ENCODE peak calls at places on chromosome 12, in eight cellular contexts. One of them, this sample, is unnamed.

GRCh38 chr12:76236640-76237039 is 111.6 kb downstream of the BBS10 start:
- DNase-seq in psoas muscle: no peak
- DNase-seq in GM23338: no peak
- DNase-seq in tibial nerve: no peak
- DNase-seq in cardiac fibroblast: peak
- DNase-seq in left lung: no peak
- DNase-seq in cardiac muscle cell: no peak
- DNase-seq in A549: peak
- DNase-seq in this sample: peak

GRCh38 chr12:13436696-13437391 is 240.3 kb downstream of the EMP1 start:
- DNase-seq in psoas muscle: no peak
- DNase-seq in GM23338: no peak
- DNase-seq in tibial nerve: no peak
- DNase-seq in cardiac fibroblast: peak
- DNase-seq in left lung: no peak
- DNase-seq in cardiac muscle cell: peak
- DNase-seq in A549: peak
- DNase-seq in this sample: peak

GRCh38 chr12:26091837-26092236 is 33.0 kb downstream of the BHLHE41 start:
- DNase-seq in psoas muscle: no peak
- DNase-seq in GM23338: peak
- DNase-seq in tibial nerve: no peak
- DNase-seq in cardiac fibroblast: no peak
- DNase-seq in left lung: no peak
- DNase-seq in cardiac muscle cell: peak
- DNase-seq in A549: no peak
- DNase-seq in this sample: no peak

GRCh38 chr12:98420403-98420800 is 95.0 kb upstream of the TMPO start:
- DNase-seq in psoas muscle: no peak
- DNase-seq in GM23338: no peak
- DNase-seq in tibial nerve: no peak
- DNase-seq in cardiac fibroblast: no peak
- DNase-seq in left lung: no peak
- DNase-seq in cardiac muscle cell: no peak
- DNase-seq in A549: no peak
- DNase-seq in this sample: no peak

GRCh38 chr12:127411141-127411915 is 855.6 kb upstream of the TMEM132C start:
- DNase-seq in psoas muscle: no peak
- DNase-seq in GM23338: no peak
- DNase-seq in tibial nerve: no peak
- DNase-seq in cardiac fibroblast: no peak
- DNase-seq in left lung: no peak
- DNase-seq in cardiac muscle cell: no peak
- DNase-seq in A549: no peak
- DNase-seq in this sample: peak

GRCh38 chr12:47813491-47814196 is 6.1 kb downstream of the HDAC7 start:
- DNase-seq in psoas muscle: no peak
- DNase-seq in GM23338: peak
- DNase-seq in tibial nerve: no peak
- DNase-seq in cardiac fibroblast: peak
- DNase-seq in left lung: no peak
- DNase-seq in cardiac muscle cell: peak
- DNase-seq in A549: no peak
- DNase-seq in this sample: no peak

GRCh38 chr12:3329361-3329760 is 161.6 kb upstream of the PRMT8 start:
- DNase-seq in psoas muscle: peak
- DNase-seq in GM23338: no peak
- DNase-seq in tibial nerve: no peak
- DNase-seq in cardiac fibroblast: no peak
- DNase-seq in left lung: no peak
- DNase-seq in cardiac muscle cell: no peak
- DNase-seq in A549: no peak
- DNase-seq in this sample: no peak

GRCh38 chr12:90773526-90773925 is 181.4 kb downstream of the CCER1 start:
- DNase-seq in psoas muscle: no peak
- DNase-seq in GM23338: no peak
- DNase-seq in tibial nerve: no peak
- DNase-seq in cardiac fibroblast: peak
- DNase-seq in left lung: no peak
- DNase-seq in cardiac muscle cell: no peak
- DNase-seq in A549: no peak
- DNase-seq in this sample: no peak

GRCh38 chr12:32070370-32070769 is 36.3 kb upstream of the BICD1 start:
- DNase-seq in psoas muscle: no peak
- DNase-seq in GM23338: no peak
- DNase-seq in tibial nerve: no peak
- DNase-seq in cardiac fibroblast: peak
- DNase-seq in left lung: no peak
- DNase-seq in cardiac muscle cell: no peak
- DNase-seq in A549: no peak
- DNase-seq in this sample: no peak

GRCh38 chr12:49909826-49910225 is 6.1 kb upstream of the FAIM2 start:
- DNase-seq in psoas muscle: peak
- DNase-seq in GM23338: peak
- DNase-seq in tibial nerve: no peak
- DNase-seq in cardiac fibroblast: no peak
- DNase-seq in left lung: peak
- DNase-seq in cardiac muscle cell: peak
- DNase-seq in A549: no peak
- DNase-seq in this sample: peak

GRCh38 chr12:116259800-116260589 is 17.5 kb downstream of the MED13L start:
- DNase-seq in psoas muscle: no peak
- DNase-seq in GM23338: no peak
- DNase-seq in tibial nerve: no peak
- DNase-seq in cardiac fibroblast: no peak
- DNase-seq in left lung: no peak
- DNase-seq in cardiac muscle cell: no peak
- DNase-seq in A549: no peak
- DNase-seq in this sample: no peak

GRCh38 chr12:91889970-91890369 is 255.7 kb downstream of the BTG1 start:
- DNase-seq in psoas muscle: no peak
- DNase-seq in GM23338: no peak
- DNase-seq in tibial nerve: no peak
- DNase-seq in cardiac fibroblast: no peak
- DNase-seq in left lung: no peak
- DNase-seq in cardiac muscle cell: no peak
- DNase-seq in A549: no peak
- DNase-seq in this sample: no peak

GRCh38 chr12:21526721-21527345 is 737 bp downstream of the SPX start:
- DNase-seq in psoas muscle: no peak
- DNase-seq in GM23338: peak
- DNase-seq in tibial nerve: no peak
- DNase-seq in cardiac fibroblast: no peak
- DNase-seq in left lung: no peak
- DNase-seq in cardiac muscle cell: no peak
- DNase-seq in A549: no peak
- DNase-seq in this sample: peak

GRCh38 chr12:752673-753400 is 458 bp downstream of the WNK1 start:
- DNase-seq in psoas muscle: peak
- DNase-seq in GM23338: peak
- DNase-seq in tibial nerve: peak
- DNase-seq in cardiac fibroblast: peak
- DNase-seq in left lung: peak
- DNase-seq in cardiac muscle cell: peak
- DNase-seq in A549: peak
- DNase-seq in this sample: peak

GRCh38 chr12:21984375-21984774 is 43.1 kb upstream of the ABCC9 start:
- DNase-seq in psoas muscle: no peak
- DNase-seq in GM23338: no peak
- DNase-seq in tibial nerve: no peak
- DNase-seq in cardiac fibroblast: no peak
- DNase-seq in left lung: no peak
- DNase-seq in cardiac muscle cell: no peak
- DNase-seq in A549: no peak
- DNase-seq in this sample: no peak

GRCh38 chr12:96988919-96989318 is 81.9 kb downstream of the NEDD1 start:
- DNase-seq in psoas muscle: no peak
- DNase-seq in GM23338: no peak
- DNase-seq in tibial nerve: no peak
- DNase-seq in cardiac fibroblast: no peak
- DNase-seq in left lung: no peak
- DNase-seq in cardiac muscle cell: no peak
- DNase-seq in A549: no peak
- DNase-seq in this sample: no peak

GRCh38 chr12:47737936-47738335 is 12.6 kb upstream of the ENDOU start:
- DNase-seq in psoas muscle: no peak
- DNase-seq in GM23338: no peak
- DNase-seq in tibial nerve: no peak
- DNase-seq in cardiac fibroblast: no peak
- DNase-seq in left lung: no peak
- DNase-seq in cardiac muscle cell: no peak
- DNase-seq in A549: no peak
- DNase-seq in this sample: no peak

GRCh38 chr12:22190-22529 is 44.4 kb upstream of the IQSEC3 start:
- DNase-seq in psoas muscle: no peak
- DNase-seq in GM23338: no peak
- DNase-seq in tibial nerve: no peak
- DNase-seq in cardiac fibroblast: no peak
- DNase-seq in left lung: no peak
- DNase-seq in cardiac muscle cell: no peak
- DNase-seq in A549: no peak
- DNase-seq in this sample: no peak

GRCh38 chr12:44015333-44015941 is 179.6 kb downstream of the TMEM117 start:
- DNase-seq in psoas muscle: no peak
- DNase-seq in GM23338: peak
- DNase-seq in tibial nerve: no peak
- DNase-seq in cardiac fibroblast: peak
- DNase-seq in left lung: no peak
- DNase-seq in cardiac muscle cell: peak
- DNase-seq in A549: peak
- DNase-seq in this sample: peak
- TF ChIP-seq CTCF in psoas muscle: peak
- TF ChIP-seq CTCF in GM23338: peak
- TF ChIP-seq CTCF in tibial nerve: peak
- TF ChIP-seq CTCF in cardiac fibroblast: peak
- TF ChIP-seq CTCF in left lung: peak
- TF ChIP-seq CTCF in cardiac muscle cell: peak
- TF ChIP-seq CTCF in A549: peak
- TF ChIP-seq CTCF in this sample: peak

GRCh38 chr12:62435337-62436163 is 31.1 kb upstream of the MON2 start:
- DNase-seq in psoas muscle: peak
- DNase-seq in GM23338: peak
- DNase-seq in tibial nerve: peak
- DNase-seq in cardiac fibroblast: peak
- DNase-seq in left lung: peak
- DNase-seq in cardiac muscle cell: peak
- DNase-seq in A549: peak
- DNase-seq in this sample: peak
- TF ChIP-seq CTCF in psoas muscle: peak
- TF ChIP-seq CTCF in GM23338: peak
- TF ChIP-seq CTCF in tibial nerve: no peak
- TF ChIP-seq CTCF in cardiac fibroblast: peak
- TF ChIP-seq CTCF in left lung: peak
- TF ChIP-seq CTCF in cardiac muscle cell: peak
- TF ChIP-seq CTCF in A549: peak
- TF ChIP-seq CTCF in this sample: no peak

GRCh38 chr12:72028966-72029365 is 90.3 kb downstream of the TPH2 start:
- DNase-seq in psoas muscle: no peak
- DNase-seq in GM23338: no peak
- DNase-seq in tibial nerve: no peak
- DNase-seq in cardiac fibroblast: no peak
- DNase-seq in left lung: no peak
- DNase-seq in cardiac muscle cell: no peak
- DNase-seq in A549: no peak
- DNase-seq in this sample: no peak

GRCh38 chr12:72031066-72031465 is 92.4 kb downstream of the TPH2 start:
- DNase-seq in psoas muscle: no peak
- DNase-seq in GM23338: no peak
- DNase-seq in tibial nerve: no peak
- DNase-seq in cardiac fibroblast: no peak
- DNase-seq in left lung: no peak
- DNase-seq in cardiac muscle cell: no peak
- DNase-seq in A549: no peak
- DNase-seq in this sample: no peak

GRCh38 chr12:72030272-72030671 is 91.6 kb downstream of the TPH2 start:
- DNase-seq in psoas muscle: no peak
- DNase-seq in GM23338: no peak
- DNase-seq in tibial nerve: no peak
- DNase-seq in cardiac fibroblast: no peak
- DNase-seq in left lung: no peak
- DNase-seq in cardiac muscle cell: no peak
- DNase-seq in A549: no peak
- DNase-seq in this sample: no peak

GRCh38 chr12:72024613-72025012 is 86.0 kb downstream of the TPH2 start:
- DNase-seq in psoas muscle: no peak
- DNase-seq in GM23338: no peak
- DNase-seq in tibial nerve: no peak
- DNase-seq in cardiac fibroblast: no peak
- DNase-seq in left lung: no peak
- DNase-seq in cardiac muscle cell: no peak
- DNase-seq in A549: no peak
- DNase-seq in this sample: no peak

GRCh38 chr12:72025524-72025923 is 86.9 kb downstream of the TPH2 start:
- DNase-seq in psoas muscle: no peak
- DNase-seq in GM23338: no peak
- DNase-seq in tibial nerve: no peak
- DNase-seq in cardiac fibroblast: no peak
- DNase-seq in left lung: no peak
- DNase-seq in cardiac muscle cell: no peak
- DNase-seq in A549: no peak
- DNase-seq in this sample: peak
- TF ChIP-seq CTCF in psoas muscle: no peak
- TF ChIP-seq CTCF in GM23338: no peak
- TF ChIP-seq CTCF in tibial nerve: no peak
- TF ChIP-seq CTCF in cardiac fibroblast: no peak
- TF ChIP-seq CTCF in left lung: no peak
- TF ChIP-seq CTCF in cardiac muscle cell: no peak
- TF ChIP-seq CTCF in A549: no peak
- TF ChIP-seq CTCF in this sample: no peak

DNA sequence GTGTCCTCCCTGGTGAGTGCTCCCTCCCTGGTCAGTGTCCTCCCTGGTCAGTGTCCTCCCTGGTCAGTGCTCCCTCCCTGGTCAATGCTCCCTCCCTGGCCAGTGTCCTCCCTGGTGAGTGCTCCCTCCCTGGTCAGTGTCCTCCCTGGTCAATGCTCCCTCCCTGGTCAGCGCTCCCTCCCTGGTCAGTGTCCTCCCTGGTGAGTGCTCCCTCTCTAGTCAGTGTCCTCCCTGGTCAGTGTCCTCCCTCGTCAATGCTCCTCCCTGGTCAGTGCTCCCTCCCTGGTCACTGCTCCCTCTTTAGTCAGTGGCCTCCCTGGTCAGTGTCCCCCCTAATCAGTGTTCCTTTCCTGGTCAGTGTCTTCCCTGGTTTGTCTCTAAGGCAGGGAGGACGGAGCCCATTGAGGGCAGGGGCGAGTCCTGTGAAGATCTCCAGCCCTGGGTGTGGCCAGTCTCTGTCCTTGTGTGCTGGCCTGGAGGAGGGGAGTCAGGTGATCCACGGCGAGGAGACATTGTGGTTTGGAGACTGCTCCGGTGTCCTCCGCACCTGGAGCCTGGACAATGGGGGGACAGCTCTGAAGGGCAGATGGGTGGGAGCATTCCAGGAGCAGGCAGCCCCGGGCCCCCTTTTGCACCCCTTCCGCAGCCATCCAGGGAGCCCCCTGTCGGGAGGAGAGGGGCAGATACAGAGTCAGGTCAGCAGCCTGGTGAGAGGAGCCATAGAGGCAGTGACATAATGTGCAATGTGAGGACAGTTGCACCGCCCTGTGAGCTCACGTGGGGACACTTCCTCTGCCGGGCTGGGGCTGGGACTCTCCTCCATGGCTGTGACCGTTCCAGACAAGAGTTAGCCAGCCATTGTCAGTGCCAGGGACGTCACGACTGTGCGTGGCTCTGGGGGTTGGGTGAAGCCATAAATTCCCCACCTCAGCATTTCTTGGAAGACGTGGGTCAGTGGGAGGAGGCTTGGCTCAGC is 93.4 kb downstream of the ADGRD1 start:
- DNase-seq in psoas muscle: peak
- DNase-seq in GM23338: no peak
- DNase-seq in tibial nerve: no peak
- DNase-seq in cardiac fibroblast: no peak
- DNase-seq in left lung: peak
- DNase-seq in cardiac muscle cell: no peak
- DNase-seq in A549: peak
- DNase-seq in this sample: no peak
- TF ChIP-seq CTCF in psoas muscle: no peak
- TF ChIP-seq CTCF in GM23338: no peak
- TF ChIP-seq CTCF in tibial nerve: no peak
- TF ChIP-seq CTCF in cardiac fibroblast: no peak
- TF ChIP-seq CTCF in left lung: no peak
- TF ChIP-seq CTCF in cardiac muscle cell: no peak
- TF ChIP-seq CTCF in A549: no peak
- TF ChIP-seq CTCF in this sample: no peak